ENCODE peak calls at places on chromosomes 6 and 20, in four cellular contexts. C is stimulated activated CD8-positive, alpha-beta memory T cell treated with anti-CD3 and anti-CD28 coated beads, Interleukin-2, amount 100 ng/mL, for 1 hour; K is KBM-7; N is C1 segment of cervical spinal cord. L is an unnamed sample.
A peak's percentile ranks its signal among the peaks of the same experiment; 100 is the strongest.

GRCh38 chr6:78611097-78611625 is 256.2 kb upstream of the IRAK1BP1 start:
- DNase-seq in C (no peak), K (no peak), N (no peak), L (no peak)

GRCh38 chr6:85041376-85041775 is 277.0 kb upstream of the TBX18 start:
- DNase-seq in C (no peak), K (peak; percentile 26), N (no peak), L (no peak)

GRCh38 chr6:41785689-41786450 is 1.6 kb upstream of the TOMM6 start:
- DNase-seq in C (no peak), K (no peak), N (no peak), L (no peak)

GRCh38 chr6:79895382-79896100 is 51.8 kb downstream of the ELOVL4 start:
- DNase-seq in C (no peak), K (no peak), N (no peak), L (no peak)

GRCh38 chr6:134535831-134536230 is 217.9 kb upstream of the SGK1 start:
- DNase-seq in C (no peak), K (no peak), N (no peak), L (no peak)

GRCh38 chr6:44662461-44663121 is 275.1 kb downstream of the CDC5L start:
- DNase-seq in C (no peak), K (no peak), N (no peak), L (no peak)

GRCh38 chr6:169172946-169173345 is 80.7 kb downstream of the THBS2 start:
- DNase-seq in C (no peak), K (no peak), N (no peak), L (no peak)

GRCh38 chr6:160022793-160023192 is 53.9 kb downstream of the IGF2R start:
- DNase-seq in C (no peak), K (no peak), N (no peak), L (no peak)

GRCh38 chr20:21564127-21564773 is 50.4 kb upstream of the NKX2-2 start:
- DNase-seq in C (no peak), K (no peak), N (no peak), L (no peak)

GRCh38 chr6:105740946-105741605 is 338.2 kb upstream of the PREP start:
- DNase-seq in C (no peak), K (no peak), N (no peak), L (no peak)

GRCh38 chr6:39365281-39366074 is 43.0 kb upstream of the KCNK16 start:
- DNase-seq in C (no peak), K (no peak), N (no peak), L (no peak)

GRCh38 chr6:30264731-30265130 is 51.5 kb upstream of the TRIM26 start:
- DNase-seq in C (no peak), K (no peak), N (no peak), L (no peak)

GRCh38 chr20:62980970-62981369 is 25.8 kb downstream of the BHLHE23 start:
- DNase-seq in C (peak; percentile 25), K (peak; percentile 68), N (no peak), L (no peak)

GRCh38 chr20:23700931-23701330 is 12.1 kb upstream of the CST4 start:
- DNase-seq in C (no peak), K (no peak), N (no peak), L (no peak)

GRCh38 chr6:74319292-74319691 is 623.3 kb downstream of the CD109 start:
- DNase-seq in C (no peak), K (no peak), N (no peak), L (no peak)

GRCh38 chr6:41097467-41098090 is 24.8 kb downstream of the NFYA start:
- DNase-seq in C (no peak), K (no peak), N (no peak), L (no peak)

GRCh38 chr6:138089325-138089724 is 17.9 kb downstream of the PERP start:
- DNase-seq in C (no peak), K (no peak), N (no peak), L (no peak)

GRCh38 chr20:35121186-35121585 is 25.9 kb downstream of the EDEM2 start:
- DNase-seq in C (no peak), K (no peak), N (no peak), L (no peak)

GRCh38 chr20:34055290-34055689 is 56.8 kb downstream of the EIF2S2 start:
- DNase-seq in C (no peak), K (no peak), N (no peak), L (no peak)

GRCh38 chr6:11618533-11618932 is 81.0 kb downstream of the TMEM170B start:
- DNase-seq in C (no peak), K (peak; percentile 55), N (no peak), L (no peak)

GRCh38 chr20:41862476-41862875 is 244.3 kb upstream of the CHD6 start:
- DNase-seq in C (no peak), K (no peak), N (no peak), L (no peak)

GRCh38 chr6:163099621-163100171 is 314.8 kb upstream of the QKI start:
- DNase-seq in C (no peak), K (no peak), N (no peak), L (no peak)

GRCh38 chr6:139133272-139133671 is 1.6 kb upstream of the HECA start:
- DNase-seq in C (no peak), K (no peak), N (no peak), L (no peak)

GRCh38 chr20:33423141-33423834 is 20.3 kb downstream of the SNTA1 start:
- DNase-seq in C (no peak), K (no peak), N (no peak), L (no peak)

GRCh38 chr6:33128318-33128717 is 52.5 kb downstream of the HLA-DPB1 start:
- DNase-seq in C (no peak), K (no peak), N (no peak), L (no peak)

GRCh38 chr6:43096451-43097097 is 20.5 kb downstream of the PTK7 start:
- DNase-seq in C (no peak), K (no peak), N (no peak), L (no peak)

GRCh38 chr6:22785036-22785435 is 215.7 kb downstream of the HDGFL1 start:
- DNase-seq in C (no peak), K (no peak), N (no peak), L (no peak)

GRCh38 chr6:159654483-159655098 is 38.5 kb downstream of the SOD2 start:
- DNase-seq in C (no peak), K (peak; percentile 62), N (no peak), L (no peak)

GRCh38 chr6:125310994-125311649 is 9.4 kb upstream of the HDDC2 start:
- DNase-seq in C (no peak), K (peak; percentile 78), N (no peak), L (no peak)

GRCh38 chr20:35607003-35607735 is 8.5 kb upstream of the SPAG4 start:
- DNase-seq in C (no peak), K (no peak), N (no peak), L (no peak)

GRCh38 chr6:4426916-4427315 is 291.5 kb upstream of the ECI2 start:
- DNase-seq in C (no peak), K (no peak), N (no peak), L (no peak)

GRCh38 chr6:36873612-36874011 is 991 bp downstream of the PPIL1 start:
- DNase-seq in C (no peak), K (no peak), N (no peak), L (no peak)

GRCh38 chr20:37823276-37823980 is 79.5 kb upstream of the VSTM2L start:
- DNase-seq in C (no peak), K (no peak), N (no peak), L (no peak)

GRCh38 chr6:26536571-26537159 is 1.5 kb upstream of the HMGN4 start:
- DNase-seq in C (no peak), K (peak; percentile 59), N (no peak), L (no peak)